ENCODE peak calls at places on chromosomes 11 and 22, in four cellular contexts. G, R, J and I are unnamed samples.
A peak's percentile ranks its signal among the peaks of the same experiment; 100 is the strongest.

GRCh38 chr11:12397953-12398352 is 20.6 kb downstream of the PARVA start:
- DNase-seq in J (no peak), R (no peak), G (peak; percentile 96), I (no peak)

GRCh38 chr11:29029452-29029851 is 921.3 kb downstream of the METTL15 start:
- DNase-seq in R (no peak), G (no peak), J (no peak), I (no peak)

GRCh38 chr11:11588243-11588642 is 33.6 kb downstream of the GALNT18 start:
- DNase-seq in G (no peak), R (no peak), J (no peak), I (no peak)

GRCh38 chr22:45450931-45451651 is 37.6 kb downstream of the RIBC2 start:
- DNase-seq in J (no peak), G (peak; percentile 92), R (peak; percentile 77), I (no peak)

GRCh38 chr11:2178906-2179494 is 7.4 kb upstream of the TH start:
- DNase-seq in J (no peak), R (no peak), G (peak; percentile 18), I (no peak)

GRCh38 chr11:61602775-61603569 is 22.1 kb upstream of the SYT7 start:
- DNase-seq in R (peak; percentile 90), J (no peak), G (peak; percentile 93), I (peak; percentile 67)

GRCh38 chr22:24043957-24044356 is 32.9 kb downstream of the CABIN1 start:
- DNase-seq in J (no peak), R (no peak), G (no peak), I (no peak)

GRCh38 chr11:19632435-19632834 is 80.2 kb upstream of the NAV2 start:
- DNase-seq in G (peak; percentile 37), J (no peak), R (no peak), I (no peak)

GRCh38 chr22:25086902-25087282 is 112.8 kb upstream of the CRYBB3 start:
- DNase-seq in R (no peak), G (no peak), J (no peak), I (no peak)

GRCh38 chr11:62542111-62542745 is 4.4 kb downstream of the AHNAK start:
- DNase-seq in G (no peak), J (no peak), R (no peak), I (no peak)

GRCh38 chr11:46382644-46383403 is 1.4 kb downstream of the MDK start:
- DNase-seq in J (no peak), R (no peak), G (peak; percentile 63), I (no peak)

GRCh38 chr11:34616086-34616485 is 4.8 kb upstream of the EHF start:
- DNase-seq in G (no peak), J (no peak), R (no peak), I (no peak)

GRCh38 chr22:20002661-20003060 is 14.0 kb downstream of the ARVCF start:
- DNase-seq in R (no peak), J (no peak), G (no peak), I (no peak)

GRCh38 chr11:116044520-116044919 is 540.3 kb upstream of the CADM1 start:
- DNase-seq in G (no peak), J (no peak), R (no peak), I (no peak)

GRCh38 chr11:71165771-71166170 is 86.6 kb downstream of the SHANK2 start:
- DNase-seq in R (no peak), J (no peak), G (no peak), I (no peak)

GRCh38 chr22:49930128-49930527 is 11.7 kb downstream of the CRELD2 start:
- DNase-seq in J (no peak), G (no peak), R (no peak), I (no peak)

GRCh38 chr11:117523680-117524079 is 196.0 kb downstream of the CEP164 start:
- DNase-seq in J (no peak), G (no peak), R (no peak), I (no peak)

GRCh38 chr22:48950151-48950915 is 877.3 kb downstream of the BRD1 start:
- DNase-seq in G (no peak), J (no peak), R (peak; percentile 6), I (no peak)

GRCh38 chr22:42154731-42155543 is 24.3 kb upstream of the CYP2D6 start:
- DNase-seq in R (no peak), J (no peak), G (no peak), I (no peak)

GRCh38 chr11:100878474-100878873 is 191.4 kb downstream of the ARHGAP42 start:
- DNase-seq in J (no peak), G (peak; percentile 85), R (no peak), I (no peak)

GRCh38 chr11:96388891-96389603 is 665 bp downstream of the CCDC82 start:
- DNase-seq in G (no peak), J (no peak), R (no peak), I (no peak)

GRCh38 chr22:29002603-29003002 is 59.0 kb downstream of the C22orf31 start:
- DNase-seq in R (no peak), J (no peak), G (no peak), I (no peak)

GRCh38 chr11:95089620-95090542 is at the start of gene ENDOD1:
- DNase-seq in R (peak; percentile 71), G (peak; percentile 87), J (peak; percentile 91), I (peak; percentile 36)
- TF ChIP-seq CTCF in R (no peak), G (peak; percentile 6), J (peak; percentile 20), I (no peak)

DNA sequence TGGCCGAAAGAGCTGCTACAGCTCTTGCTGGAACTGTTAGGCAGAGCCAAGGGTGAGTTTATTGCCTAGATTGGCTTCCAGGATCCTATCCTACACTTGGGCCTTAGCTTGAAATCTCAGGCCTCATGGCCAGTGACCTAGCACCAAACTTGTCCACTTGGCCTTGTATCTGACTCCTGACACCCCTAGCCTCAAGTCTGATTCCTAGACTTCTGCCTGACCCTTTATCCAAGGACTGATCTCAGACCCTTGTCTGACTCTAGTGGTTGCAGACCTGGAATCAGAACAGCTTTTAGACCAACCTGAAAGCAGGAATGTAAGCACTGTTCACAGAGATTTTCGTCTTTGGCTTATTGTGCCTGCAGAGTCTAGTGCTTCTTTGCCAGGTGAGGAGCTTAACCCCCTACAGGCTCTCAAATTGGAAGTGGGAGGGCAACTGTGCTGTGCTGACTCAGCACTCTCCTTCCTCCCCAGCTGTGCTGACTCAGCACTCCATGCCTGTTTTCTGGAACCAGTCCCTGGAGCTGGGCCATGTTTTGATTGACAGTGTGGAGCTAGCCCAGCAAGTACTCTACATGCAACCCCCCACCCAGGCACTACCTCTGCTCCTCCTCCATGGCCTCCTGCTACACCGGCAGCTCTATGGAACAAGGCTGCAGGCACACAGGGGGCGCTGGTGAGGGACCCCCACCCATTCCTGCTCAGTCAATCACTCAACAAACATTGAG is 35.1 kb downstream of the RRP8 start:
- DNase-seq in J (no peak), G (peak; percentile 87), R (no peak), I (no peak)
- TF ChIP-seq CTCF in J (peak; percentile 7), G (no peak), R (no peak), I (no peak)

GRCh38 chr11:113494021-113494420 is 18.8 kb upstream of the DRD2 start:
- DNase-seq in R (no peak), J (no peak), G (no peak), I (no peak)
- TF ChIP-seq CTCF in R (no peak), J (no peak), G (peak; percentile 1), I (no peak)

GRCh38 chr11:108958446-108959123 is 293.7 kb downstream of the DDX10 start:
- DNase-seq in R (no peak), G (peak; percentile 51), J (no peak), I (no peak)
- TF ChIP-seq CTCF in R (no peak), G (no peak), J (no peak), I (no peak)